ENCODE peak calls at places on chromosomes 16 and 17, in five cellular contexts. H is neural progenitor cell, U is GM23338, G is psoas muscle, D is mucosa of descending colon. P is an unnamed sample.

GRCh38 chr16:27676807-27677206 is 126.9 kb downstream of the KATNIP start:
- DNase-seq in H (no peak), U (no peak), G (no peak), D (no peak), P (no peak)

GRCh38 chr17:79573196-79573929 is 37.5 kb downstream of the RBFOX3 start:
- DNase-seq in H (no peak), U (no peak), G (no peak), D (no peak), P (peak; percentile 29)

GRCh38 chr16:68760671-68761275 is 23.7 kb downstream of the CDH1 start:
- DNase-seq in H (no peak), U (no peak), G (no peak), D (no peak), P (no peak)

GRCh38 chr17:34146440-34147043 is 108.5 kb upstream of the CCL2 start:
- DNase-seq in H (peak; percentile 77), U (peak; percentile 88), G (no peak), D (peak; percentile 81), P (peak; percentile 60)

GRCh38 chr17:56793947-56794346 is 39.8 kb downstream of the C17orf67 start:
- DNase-seq in H (peak; percentile 28), U (no peak), G (no peak), D (no peak), P (no peak)

GRCh38 chr17:48611681-48612455 is 1.1 kb upstream of the HOXB7 start:
- DNase-seq in H (peak; percentile 51), U (peak; percentile 72), G (no peak), D (peak; percentile 60), P (no peak)

GRCh38 chr17:47934856-47935255 is 6.5 kb upstream of the PNPO start:
- DNase-seq in H (no peak), U (no peak), G (no peak), D (no peak), P (no peak)

GRCh38 chr17:78240012-78240655 is 8.7 kb downstream of the TMEM235 start:
- DNase-seq in H (no peak), U (no peak), G (no peak), D (no peak), P (no peak)

GRCh38 chr17:76641501-76641900 is 2.1 kb downstream of the ST6GALNAC1 start:
- DNase-seq in H (no peak), U (peak; percentile 42), G (no peak), D (peak; percentile 42), P (no peak)

GRCh38 chr17:14621826-14622621 is 321.1 kb downstream of the HS3ST3B1 start:
- DNase-seq in H (no peak), U (no peak), G (no peak), D (no peak), P (no peak)

GRCh38 chr17:2004435-2004952 is 20.6 kb downstream of the RTN4RL1 start:
- DNase-seq in H (no peak), U (no peak), G (peak; percentile 78), D (no peak), P (no peak)

GRCh38 chr16:66553223-66553622 is 847 bp downstream of the CKLF start:
- DNase-seq in H (no peak), U (no peak), G (no peak), D (peak; percentile 53), P (no peak)

GRCh38 chr17:21524211-21524591 is 148.0 kb downstream of the KCNJ12 start:
- DNase-seq in H (no peak), U (no peak), G (peak; percentile 78), D (no peak), P (no peak)

GRCh38 chr17:32947736-32948135 is 19.8 kb downstream of the TMEM98 start:
- DNase-seq in H (no peak), U (no peak), G (no peak), D (no peak), P (no peak)

GRCh38 chr17:33944826-33945225 is 310.3 kb upstream of the CCL2 start:
- DNase-seq in H (no peak), U (no peak), G (no peak), D (no peak), P (no peak)

GRCh38 chr17:77462101-77462500 is 321.3 kb downstream of the SEC14L1 start:
- DNase-seq in H (no peak), U (no peak), G (no peak), D (no peak), P (no peak)

GRCh38 chr17:28047806-28048205 is 5.3 kb downstream of the NLK start:
- DNase-seq in H (peak; percentile 56), U (peak; percentile 30), G (no peak), D (no peak), P (no peak)

GRCh38 chr17:53996896-53997295 is 174.2 kb downstream of the KIF2B start:
- DNase-seq in H (no peak), U (no peak), G (no peak), D (no peak), P (no peak)

GRCh38 chr17:58325976-58326468 is 2.6 kb downstream of the TSPOAP1 start:
- DNase-seq in H (no peak), U (no peak), G (no peak), D (no peak), P (no peak)

GRCh38 chr17:9270921-9271320 is 249.6 kb downstream of the NTN1 start:
- DNase-seq in H (no peak), U (no peak), G (no peak), D (no peak), P (no peak)

GRCh38 chr16:2819939-2820835 is 3.1 kb downstream of the PRSS21 start:
- DNase-seq in H (peak; percentile 42), U (no peak), G (no peak), D (no peak), P (peak; percentile 40)

GRCh38 chr17:41284043-41284442 is 8.5 kb downstream of the KRTAP9-7 start:
- DNase-seq in H (no peak), U (peak; percentile 21), G (no peak), D (no peak), P (no peak)

GRCh38 chr17:29526322-29526721 is 40.5 kb downstream of the ABHD15 start:
- DNase-seq in H (no peak), U (no peak), G (no peak), D (no peak), P (no peak)

GRCh38 chr16:70476272-70477020 is 22.1 kb downstream of the FCSK start:
- DNase-seq in H (no peak), U (no peak), G (no peak), D (no peak), P (no peak)

DNA sequence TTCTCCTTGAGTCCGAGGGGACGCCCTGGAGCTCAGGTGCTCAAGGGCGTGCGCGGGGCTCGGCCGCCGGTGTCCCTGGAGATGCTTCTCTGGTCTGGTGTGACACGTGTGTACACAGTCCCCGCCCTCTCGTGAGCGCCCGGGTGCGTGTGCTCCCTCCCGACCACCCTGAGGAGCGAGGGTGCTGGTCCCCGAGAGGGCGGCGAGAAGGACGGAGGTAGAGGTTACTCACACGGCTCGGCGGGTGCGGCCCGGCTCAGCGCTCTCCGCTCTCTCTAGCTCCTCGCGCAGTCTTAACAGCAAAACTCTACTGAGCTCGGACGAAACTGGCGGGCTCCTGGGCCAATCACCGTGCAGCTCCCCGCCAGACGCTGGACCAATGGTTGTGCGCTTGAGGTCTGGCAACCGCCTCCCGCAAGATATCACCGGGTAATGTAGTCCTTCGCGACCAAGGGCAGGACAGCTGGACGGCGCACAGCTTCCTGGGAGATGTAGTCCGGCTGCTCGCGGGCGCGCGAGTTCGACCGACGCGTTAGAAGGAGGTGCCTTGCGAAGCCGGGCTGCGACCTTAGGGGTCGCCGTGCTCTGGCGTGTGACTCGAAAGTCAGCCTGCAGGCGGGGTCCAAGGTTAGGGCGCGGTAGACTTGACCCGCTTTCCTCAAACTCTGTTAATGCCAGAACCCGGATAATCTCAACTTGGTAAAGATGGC is at the start of gene SLC25A19:
- DNase-seq in H (peak; percentile 99), U (peak; percentile 99), G (peak; percentile 99), D (peak; percentile 97), P (peak; percentile 99)
- TF ChIP-seq CTCF in H (peak; percentile 58), U (peak; percentile 40), G (peak; percentile 25), D (no peak), P (peak; percentile 11)

GRCh38 chr17:82864721-82865240 is 25.0 kb upstream of the ZNF750 start:
- DNase-seq in H (no peak), U (no peak), G (peak; percentile 48), D (no peak), P (no peak)
- H3K4me3 ChIP-seq in H (no peak overlapping the region), U (no peak overlapping the region), G (no peak overlapping the region), D (no peak overlapping the region), P (no peak overlapping the region)

DNA sequence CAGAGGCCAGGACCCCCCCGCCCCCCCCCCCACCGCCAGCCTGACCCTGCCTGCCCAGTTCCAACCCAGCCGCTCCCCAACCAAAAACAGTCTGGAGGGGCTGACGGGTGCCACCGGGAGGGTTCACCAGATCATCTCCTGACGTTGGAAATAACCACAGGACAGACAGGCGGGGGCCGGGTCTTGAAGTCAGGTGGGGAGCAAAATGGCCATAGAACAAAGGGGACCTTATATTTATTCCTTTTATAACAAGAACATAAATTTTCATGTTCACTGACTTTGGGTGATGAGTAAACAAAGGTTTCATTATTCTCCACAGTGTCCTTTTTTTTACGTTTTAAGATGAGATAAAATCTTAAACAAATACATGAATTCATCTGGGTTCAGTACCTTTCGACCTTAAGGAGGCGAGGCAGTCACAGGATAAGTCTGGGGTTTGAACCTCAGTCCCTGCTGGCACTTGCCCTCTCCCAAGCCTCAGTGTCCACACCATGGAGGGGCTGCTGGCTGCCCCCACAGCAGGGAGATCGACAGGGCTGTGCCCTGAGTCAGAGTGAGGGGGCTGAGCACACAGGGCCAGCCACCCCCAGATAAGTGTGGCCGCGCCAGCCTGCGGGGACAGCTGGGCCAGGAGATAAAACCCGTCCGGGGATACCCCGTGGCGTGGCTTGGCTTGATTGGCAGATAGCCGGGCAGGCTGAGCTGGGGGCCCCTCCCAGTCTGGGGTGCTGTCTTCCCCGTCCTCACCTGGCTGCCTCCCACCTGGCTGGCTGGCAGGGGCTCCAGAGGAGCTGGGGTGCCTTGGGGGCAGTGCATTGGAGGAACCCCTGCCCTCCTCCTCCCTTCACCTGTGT is 15.0 kb downstream of the SLC7A5 start:
- DNase-seq in H (no peak), U (no peak), G (no peak), D (no peak), P (no peak)
- H3K4me1 ChIP-seq in H (peaks cover 8% of the 10 kb centered on the region), U (peaks cover 45% of the 10 kb centered on the region), G (peaks cover 72% of the 10 kb centered on the region), D (peaks cover 17% of the 10 kb centered on the region), P (peaks cover 53% of the 10 kb centered on the region)

GRCh38 chr17:142102-142661 is 4.8 kb downstream of the SCGB1C2 start:
- DNase-seq in H (no peak), U (peak; percentile 41), G (peak; percentile 68), D (no peak), P (peak; percentile 48)

GRCh38 chr17:145671-146541 is 8.5 kb downstream of the SCGB1C2 start:
- DNase-seq in H (no peak), U (no peak), G (peak; percentile 52), D (no peak), P (peak; percentile 44)

GRCh38 chr17:142876-143784 is 5.8 kb downstream of the SCGB1C2 start:
- DNase-seq in H (no peak), U (no peak), G (no peak), D (no peak), P (peak; percentile 24)

GRCh38 chr17:144936-145670 is 7.7 kb downstream of the SCGB1C2 start:
- DNase-seq in H (no peak), U (no peak), G (no peak), D (no peak), P (peak; percentile 13)

DNA sequence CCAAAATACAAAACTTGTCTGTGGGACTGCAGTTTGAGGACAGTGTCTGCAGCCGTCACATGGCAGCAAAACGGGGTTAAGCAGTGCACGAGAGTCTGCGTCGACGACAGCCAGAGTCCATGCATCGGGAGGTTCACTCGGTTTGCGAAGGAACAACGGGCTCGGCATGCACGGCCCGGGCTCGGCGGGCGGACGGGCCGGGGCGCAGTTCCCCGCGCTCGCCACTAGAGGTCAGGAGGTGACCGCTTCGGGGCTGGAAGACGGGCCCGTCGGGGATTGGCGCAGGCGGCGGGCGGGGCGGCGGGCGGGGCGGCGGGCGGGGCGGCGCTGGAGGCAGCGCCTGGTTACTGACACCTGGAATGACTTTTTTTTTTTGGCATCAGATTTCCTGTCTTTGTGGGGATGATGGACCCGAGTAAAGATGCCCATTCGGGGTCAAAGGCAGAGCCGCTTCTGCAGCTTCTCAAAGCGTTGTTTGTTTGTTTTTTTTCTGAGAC is 6.5 kb downstream of the SCGB1C2 start:
- DNase-seq in H (peak; percentile 90), U (peak; percentile 82), G (peak; percentile 93), D (peak; percentile 82), P (peak; percentile 85)
- TF ChIP-seq CTCF in H (peak; percentile 76), U (peak; percentile 61), G (peak; percentile 94), D (peak; percentile 99), P (peak; percentile 97)